ENCODE peak calls at places on chromosomes 13 and 19, in nine cellular contexts. One of them, this sample, is unnamed.

GRCh38 chr19:52297601-52298358 is 811 bp downstream of the ZNF480 start:
- DNase-seq in fibroblast of mammary gland: peak
- DNase-seq in thoracic aorta: no peak
- DNase-seq in neural progenitor cell: peak
- DNase-seq in uterus: no peak
- DNase-seq in mesothelial cell of epicardium: no peak
- DNase-seq in endothelial cell of umbilical vein: peak
- DNase-seq in nephron progenitor cell: peak
- DNase-seq in fibroblast of pulmonary artery: peak
- DNase-seq in this sample: no peak

GRCh38 chr19:19750131-19750841 is 17.4 kb upstream of the ZNF14 start:
- DNase-seq in fibroblast of pulmonary artery: no peak
- DNase-seq in thoracic aorta: no peak
- DNase-seq in fibroblast of mammary gland: no peak
- DNase-seq in neural progenitor cell: no peak
- DNase-seq in uterus: no peak
- DNase-seq in mesothelial cell of epicardium: no peak
- DNase-seq in nephron progenitor cell: no peak
- DNase-seq in endothelial cell of umbilical vein: no peak
- DNase-seq in this sample: no peak

GRCh38 chr13:23687614-23688013 is 117.4 kb downstream of the TNFRSF19 start:
- DNase-seq in fibroblast of pulmonary artery: no peak
- DNase-seq in mesothelial cell of epicardium: no peak
- DNase-seq in nephron progenitor cell: no peak
- DNase-seq in neural progenitor cell: no peak
- DNase-seq in endothelial cell of umbilical vein: no peak
- DNase-seq in fibroblast of mammary gland: no peak
- DNase-seq in thoracic aorta: no peak
- DNase-seq in uterus: no peak
- DNase-seq in this sample: no peak

GRCh38 chr19:2782357-2782935 is 627 bp downstream of the SGTA start:
- DNase-seq in neural progenitor cell: no peak
- DNase-seq in nephron progenitor cell: no peak
- DNase-seq in fibroblast of mammary gland: no peak
- DNase-seq in mesothelial cell of epicardium: no peak
- DNase-seq in fibroblast of pulmonary artery: no peak
- DNase-seq in uterus: no peak
- DNase-seq in endothelial cell of umbilical vein: peak
- DNase-seq in thoracic aorta: no peak
- DNase-seq in this sample: no peak

GRCh38 chr13:97275265-97275664 is 53.1 kb downstream of the MBNL2 start:
- DNase-seq in neural progenitor cell: no peak
- DNase-seq in nephron progenitor cell: no peak
- DNase-seq in fibroblast of mammary gland: peak
- DNase-seq in uterus: no peak
- DNase-seq in fibroblast of pulmonary artery: peak
- DNase-seq in endothelial cell of umbilical vein: peak
- DNase-seq in thoracic aorta: no peak
- DNase-seq in mesothelial cell of epicardium: no peak
- DNase-seq in this sample: no peak

GRCh38 chr13:78700121-78700910 is 41.4 kb upstream of the OBI1 start:
- DNase-seq in mesothelial cell of epicardium: no peak
- DNase-seq in neural progenitor cell: no peak
- DNase-seq in fibroblast of pulmonary artery: peak
- DNase-seq in fibroblast of mammary gland: no peak
- DNase-seq in thoracic aorta: no peak
- DNase-seq in nephron progenitor cell: no peak
- DNase-seq in endothelial cell of umbilical vein: peak
- DNase-seq in uterus: no peak
- DNase-seq in this sample: no peak

GRCh38 chr13:66665991-66666390 is 564.1 kb downstream of the PCDH9 start:
- DNase-seq in endothelial cell of umbilical vein: peak
- DNase-seq in neural progenitor cell: peak
- DNase-seq in uterus: no peak
- DNase-seq in fibroblast of pulmonary artery: peak
- DNase-seq in thoracic aorta: no peak
- DNase-seq in mesothelial cell of epicardium: no peak
- DNase-seq in nephron progenitor cell: peak
- DNase-seq in fibroblast of mammary gland: peak
- DNase-seq in this sample: no peak

GRCh38 chr13:28355822-28356371 is 139.0 kb downstream of the FLT1 start:
- DNase-seq in nephron progenitor cell: no peak
- DNase-seq in neural progenitor cell: no peak
- DNase-seq in mesothelial cell of epicardium: no peak
- DNase-seq in fibroblast of pulmonary artery: peak
- DNase-seq in uterus: no peak
- DNase-seq in endothelial cell of umbilical vein: peak
- DNase-seq in thoracic aorta: no peak
- DNase-seq in fibroblast of mammary gland: peak
- DNase-seq in this sample: no peak

GRCh38 chr19:391199-391557 is 17.8 kb downstream of the C2CD4C start:
- DNase-seq in fibroblast of pulmonary artery: no peak
- DNase-seq in mesothelial cell of epicardium: no peak
- DNase-seq in thoracic aorta: no peak
- DNase-seq in uterus: no peak
- DNase-seq in neural progenitor cell: no peak
- DNase-seq in fibroblast of mammary gland: no peak
- DNase-seq in nephron progenitor cell: no peak
- DNase-seq in endothelial cell of umbilical vein: no peak
- DNase-seq in this sample: no peak

GRCh38 chr13:21478881-21479808 is 20.0 kb upstream of the ZDHHC20 start:
- DNase-seq in mesothelial cell of epicardium: no peak
- DNase-seq in uterus: peak
- DNase-seq in neural progenitor cell: peak
- DNase-seq in nephron progenitor cell: peak
- DNase-seq in fibroblast of mammary gland: peak
- DNase-seq in thoracic aorta: no peak
- DNase-seq in endothelial cell of umbilical vein: peak
- DNase-seq in fibroblast of pulmonary artery: peak
- DNase-seq in this sample: no peak

GRCh38 chr13:114143806-114144605 is 11.6 kb upstream of the RASA3 start:
- DNase-seq in mesothelial cell of epicardium: no peak
- DNase-seq in endothelial cell of umbilical vein: no peak
- DNase-seq in fibroblast of pulmonary artery: no peak
- DNase-seq in uterus: no peak
- DNase-seq in nephron progenitor cell: peak
- DNase-seq in thoracic aorta: no peak
- DNase-seq in fibroblast of mammary gland: no peak
- DNase-seq in neural progenitor cell: peak
- DNase-seq in this sample: no peak

GRCh38 chr13:109818136-109818535 is 31.8 kb upstream of the IRS2 start:
- DNase-seq in mesothelial cell of epicardium: no peak
- DNase-seq in uterus: no peak
- DNase-seq in neural progenitor cell: no peak
- DNase-seq in fibroblast of pulmonary artery: no peak
- DNase-seq in endothelial cell of umbilical vein: no peak
- DNase-seq in nephron progenitor cell: no peak
- DNase-seq in thoracic aorta: no peak
- DNase-seq in fibroblast of mammary gland: no peak
- DNase-seq in this sample: no peak

GRCh38 chr13:24168980-24169379 is 8.5 kb downstream of the SPATA13 start:
- DNase-seq in mesothelial cell of epicardium: no peak
- DNase-seq in fibroblast of mammary gland: peak
- DNase-seq in thoracic aorta: no peak
- DNase-seq in nephron progenitor cell: no peak
- DNase-seq in endothelial cell of umbilical vein: no peak
- DNase-seq in uterus: no peak
- DNase-seq in fibroblast of pulmonary artery: no peak
- DNase-seq in neural progenitor cell: no peak
- DNase-seq in this sample: no peak

GRCh38 chr13:99132295-99132835 is 68.3 kb upstream of the UBAC2 start:
- DNase-seq in uterus: no peak
- DNase-seq in fibroblast of mammary gland: no peak
- DNase-seq in endothelial cell of umbilical vein: no peak
- DNase-seq in thoracic aorta: no peak
- DNase-seq in neural progenitor cell: no peak
- DNase-seq in nephron progenitor cell: no peak
- DNase-seq in fibroblast of pulmonary artery: no peak
- DNase-seq in mesothelial cell of epicardium: no peak
- DNase-seq in this sample: no peak

GRCh38 chr19:27964165-27964564 is 1248.8 kb downstream of the UQCRFS1 start:
- DNase-seq in endothelial cell of umbilical vein: no peak
- DNase-seq in mesothelial cell of epicardium: no peak
- DNase-seq in neural progenitor cell: no peak
- DNase-seq in uterus: no peak
- DNase-seq in fibroblast of mammary gland: peak
- DNase-seq in thoracic aorta: no peak
- DNase-seq in nephron progenitor cell: no peak
- DNase-seq in fibroblast of pulmonary artery: peak
- DNase-seq in this sample: no peak

GRCh38 chr19:46958542-46958941 is 61.1 kb upstream of the NPAS1 start:
- DNase-seq in uterus: no peak
- DNase-seq in fibroblast of pulmonary artery: peak
- DNase-seq in fibroblast of mammary gland: peak
- DNase-seq in neural progenitor cell: peak
- DNase-seq in endothelial cell of umbilical vein: peak
- DNase-seq in mesothelial cell of epicardium: no peak
- DNase-seq in thoracic aorta: no peak
- DNase-seq in nephron progenitor cell: no peak
- DNase-seq in this sample: no peak

GRCh38 chr13:102484329-102484728 is 82.5 kb upstream of the FGF14 start:
- DNase-seq in endothelial cell of umbilical vein: no peak
- DNase-seq in neural progenitor cell: peak
- DNase-seq in uterus: no peak
- DNase-seq in fibroblast of mammary gland: peak
- DNase-seq in fibroblast of pulmonary artery: no peak
- DNase-seq in nephron progenitor cell: no peak
- DNase-seq in thoracic aorta: no peak
- DNase-seq in mesothelial cell of epicardium: no peak
- DNase-seq in this sample: no peak

GRCh38 chr19:13153627-13154240 is 3.5 kb downstream of the IER2 start:
- DNase-seq in endothelial cell of umbilical vein: no peak
- DNase-seq in fibroblast of pulmonary artery: peak
- DNase-seq in thoracic aorta: no peak
- DNase-seq in uterus: peak
- DNase-seq in nephron progenitor cell: peak
- DNase-seq in neural progenitor cell: no peak
- DNase-seq in fibroblast of mammary gland: no peak
- DNase-seq in mesothelial cell of epicardium: no peak
- DNase-seq in this sample: no peak
- TF ChIP-seq CTCF in endothelial cell of umbilical vein: no peak
- TF ChIP-seq CTCF in fibroblast of pulmonary artery: no peak
- TF ChIP-seq CTCF in thoracic aorta: no peak
- TF ChIP-seq CTCF in uterus: no peak
- TF ChIP-seq CTCF in nephron progenitor cell: no peak
- TF ChIP-seq CTCF in neural progenitor cell: peak
- TF ChIP-seq CTCF in fibroblast of mammary gland: no peak
- TF ChIP-seq CTCF in mesothelial cell of epicardium: no peak
- TF ChIP-seq CTCF in this sample: no peak

GRCh38 chr19:13847033-13847899 is 29.7 kb upstream of the NANOS3 start:
- DNase-seq in thoracic aorta: peak
- DNase-seq in fibroblast of pulmonary artery: peak
- DNase-seq in endothelial cell of umbilical vein: peak
- DNase-seq in neural progenitor cell: peak
- DNase-seq in uterus: peak
- DNase-seq in fibroblast of mammary gland: peak
- DNase-seq in mesothelial cell of epicardium: peak
- DNase-seq in nephron progenitor cell: peak
- DNase-seq in this sample: peak
- TF ChIP-seq CTCF in thoracic aorta: no peak
- TF ChIP-seq CTCF in fibroblast of pulmonary artery: no peak
- TF ChIP-seq CTCF in endothelial cell of umbilical vein: peak
- TF ChIP-seq CTCF in neural progenitor cell: peak
- TF ChIP-seq CTCF in uterus: peak
- TF ChIP-seq CTCF in fibroblast of mammary gland: no peak
- TF ChIP-seq CTCF in mesothelial cell of epicardium: peak
- TF ChIP-seq CTCF in nephron progenitor cell: no peak
- TF ChIP-seq CTCF in this sample: no peak

DNA sequence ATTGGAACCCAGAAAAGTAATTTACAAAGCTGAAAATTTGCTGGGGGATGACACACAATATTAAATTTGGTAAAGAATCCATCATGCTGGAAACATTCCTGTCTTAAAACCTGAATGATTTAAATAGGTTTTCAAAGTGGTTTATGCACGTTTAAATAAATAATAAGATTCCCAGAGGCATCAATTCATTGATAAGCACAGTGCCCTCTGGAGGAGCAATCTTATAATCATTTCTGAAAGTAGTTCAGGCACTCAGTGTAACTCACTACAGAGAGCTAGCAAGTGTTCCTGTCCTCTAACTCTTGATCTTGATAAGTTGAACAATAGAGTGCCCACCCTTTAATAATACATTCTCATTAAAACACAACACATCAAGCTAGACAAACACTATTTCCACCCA is 43.5 kb upstream of the SHISA2 start:
- DNase-seq in mesothelial cell of epicardium: no peak
- DNase-seq in nephron progenitor cell: no peak
- DNase-seq in neural progenitor cell: no peak
- DNase-seq in uterus: no peak
- DNase-seq in fibroblast of pulmonary artery: no peak
- DNase-seq in fibroblast of mammary gland: no peak
- DNase-seq in thoracic aorta: no peak
- DNase-seq in endothelial cell of umbilical vein: no peak
- DNase-seq in this sample: no peak
- TF ChIP-seq CTCF in mesothelial cell of epicardium: no peak
- TF ChIP-seq CTCF in nephron progenitor cell: no peak
- TF ChIP-seq CTCF in neural progenitor cell: peak
- TF ChIP-seq CTCF in uterus: no peak
- TF ChIP-seq CTCF in fibroblast of pulmonary artery: peak
- TF ChIP-seq CTCF in fibroblast of mammary gland: no peak
- TF ChIP-seq CTCF in thoracic aorta: no peak
- TF ChIP-seq CTCF in endothelial cell of umbilical vein: no peak
- TF ChIP-seq CTCF in this sample: no peak

GRCh38 chr19:8528500-8528899 is 14.5 kb upstream of the ZNF414 start:
- DNase-seq in fibroblast of mammary gland: no peak
- DNase-seq in neural progenitor cell: no peak
- DNase-seq in mesothelial cell of epicardium: no peak
- DNase-seq in nephron progenitor cell: no peak
- DNase-seq in uterus: no peak
- DNase-seq in fibroblast of pulmonary artery: no peak
- DNase-seq in thoracic aorta: no peak
- DNase-seq in endothelial cell of umbilical vein: no peak
- DNase-seq in this sample: no peak

GRCh38 chr19:8530061-8530679 is 16.2 kb upstream of the ZNF414 start:
- DNase-seq in mesothelial cell of epicardium: no peak
- DNase-seq in fibroblast of mammary gland: no peak
- DNase-seq in thoracic aorta: no peak
- DNase-seq in nephron progenitor cell: no peak
- DNase-seq in fibroblast of pulmonary artery: no peak
- DNase-seq in uterus: no peak
- DNase-seq in endothelial cell of umbilical vein: no peak
- DNase-seq in neural progenitor cell: no peak
- DNase-seq in this sample: no peak

GRCh38 chr19:8529369-8530006 is 15.5 kb upstream of the ZNF414 start:
- DNase-seq in nephron progenitor cell: no peak
- DNase-seq in fibroblast of mammary gland: no peak
- DNase-seq in mesothelial cell of epicardium: no peak
- DNase-seq in neural progenitor cell: no peak
- DNase-seq in endothelial cell of umbilical vein: no peak
- DNase-seq in fibroblast of pulmonary artery: no peak
- DNase-seq in uterus: no peak
- DNase-seq in thoracic aorta: no peak
- DNase-seq in this sample: no peak

GRCh38 chr19:8526345-8527062 is 12.5 kb upstream of the ZNF414 start:
- DNase-seq in endothelial cell of umbilical vein: peak
- DNase-seq in mesothelial cell of epicardium: peak
- DNase-seq in thoracic aorta: peak
- DNase-seq in fibroblast of pulmonary artery: peak
- DNase-seq in nephron progenitor cell: peak
- DNase-seq in fibroblast of mammary gland: peak
- DNase-seq in neural progenitor cell: peak
- DNase-seq in uterus: peak
- DNase-seq in this sample: peak

DNA sequence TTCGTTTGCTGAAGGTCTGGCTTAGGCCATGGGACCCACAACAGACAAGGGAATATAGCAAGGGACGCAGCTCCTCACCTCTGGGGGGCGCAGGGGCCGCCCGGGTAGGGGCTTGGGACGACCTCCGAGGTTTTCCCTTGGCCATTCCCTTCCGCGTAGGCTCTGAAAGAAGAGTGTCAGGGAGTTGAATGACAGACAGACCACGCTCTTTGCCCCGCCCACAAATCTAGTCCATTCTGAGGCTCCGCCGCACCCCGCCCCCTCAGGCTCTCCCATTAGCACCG is 11.4 kb upstream of the ZNF414 start:
- DNase-seq in thoracic aorta: no peak
- DNase-seq in uterus: no peak
- DNase-seq in nephron progenitor cell: no peak
- DNase-seq in mesothelial cell of epicardium: no peak
- DNase-seq in endothelial cell of umbilical vein: no peak
- DNase-seq in fibroblast of mammary gland: no peak
- DNase-seq in neural progenitor cell: no peak
- DNase-seq in fibroblast of pulmonary artery: no peak
- DNase-seq in this sample: no peak
- TF ChIP-seq CTCF in thoracic aorta: no peak
- TF ChIP-seq CTCF in uterus: no peak
- TF ChIP-seq CTCF in nephron progenitor cell: peak
- TF ChIP-seq CTCF in mesothelial cell of epicardium: peak
- TF ChIP-seq CTCF in endothelial cell of umbilical vein: peak
- TF ChIP-seq CTCF in fibroblast of mammary gland: peak
- TF ChIP-seq CTCF in neural progenitor cell: peak
- TF ChIP-seq CTCF in fibroblast of pulmonary artery: peak
- TF ChIP-seq CTCF in this sample: no peak

This sample was measured in omental fat pad.